ENCODE peak calls at places on chromosomes 12 and 14, in ten cellular contexts. One of them, this sample, is unnamed.
A peak's percentile ranks its signal among the peaks of the same experiment; 100 is the strongest.

GRCh38 chr14:31159682-31160296 is 47.8 kb downstream of the HECTD1 start:
- DNase-seq in transverse colon: peak; percentile 22
- DNase-seq in A549: peak; percentile 35
- DNase-seq in breast epithelium: no peak
- DNase-seq in GM12892: no peak
- DNase-seq in esophagus squamous epithelium: no peak
- DNase-seq in HCT116: peak; percentile 42
- DNase-seq in Peyer's patch: no peak
- DNase-seq in uterus: peak; percentile 25
- DNase-seq in K562: no peak
- DNase-seq in this sample: no peak

GRCh38 chr12:3213171-3213570 is 136.0 kb downstream of the TSPAN9 start:
- DNase-seq in transverse colon: no peak
- DNase-seq in A549: no peak
- DNase-seq in breast epithelium: no peak
- DNase-seq in GM12892: no peak
- DNase-seq in esophagus squamous epithelium: no peak
- DNase-seq in HCT116: no peak
- DNase-seq in Peyer's patch: no peak
- DNase-seq in uterus: no peak
- DNase-seq in K562: no peak
- DNase-seq in this sample: no peak

GRCh38 chr14:60796434-60796833 is 61.9 kb downstream of the MNAT1 start:
- DNase-seq in transverse colon: no peak
- DNase-seq in A549: no peak
- DNase-seq in breast epithelium: no peak
- DNase-seq in GM12892: no peak
- DNase-seq in esophagus squamous epithelium: no peak
- DNase-seq in HCT116: no peak
- DNase-seq in Peyer's patch: no peak
- DNase-seq in uterus: no peak
- DNase-seq in K562: no peak
- DNase-seq in this sample: no peak

GRCh38 chr12:72957454-72957853 is 685.3 kb downstream of the TRHDE start:
- DNase-seq in transverse colon: no peak
- DNase-seq in A549: no peak
- DNase-seq in breast epithelium: no peak
- DNase-seq in GM12892: no peak
- DNase-seq in esophagus squamous epithelium: no peak
- DNase-seq in HCT116: no peak
- DNase-seq in Peyer's patch: no peak
- DNase-seq in uterus: no peak
- DNase-seq in K562: no peak
- DNase-seq in this sample: no peak

GRCh38 chr12:68334136-68334535 is 2.0 kb upstream of the MDM1 start:
- DNase-seq in transverse colon: peak; percentile 36
- DNase-seq in A549: peak; percentile 60
- DNase-seq in breast epithelium: no peak
- DNase-seq in GM12892: no peak
- DNase-seq in esophagus squamous epithelium: no peak
- DNase-seq in HCT116: no peak
- DNase-seq in Peyer's patch: no peak
- DNase-seq in uterus: no peak
- DNase-seq in K562: no peak
- DNase-seq in this sample: no peak

GRCh38 chr14:73764881-73765280 is 50.7 kb upstream of the PNMA1 start:
- DNase-seq in transverse colon: peak; percentile 79
- DNase-seq in A549: no peak
- DNase-seq in breast epithelium: peak; percentile 72
- DNase-seq in GM12892: no peak
- DNase-seq in esophagus squamous epithelium: no peak
- DNase-seq in HCT116: no peak
- DNase-seq in Peyer's patch: peak; percentile 82
- DNase-seq in uterus: no peak
- DNase-seq in K562: no peak
- DNase-seq in this sample: no peak

GRCh38 chr12:105444809-105445102 is 114.3 kb downstream of the C12orf75 start:
- DNase-seq in transverse colon: no peak
- DNase-seq in A549: no peak
- DNase-seq in breast epithelium: no peak
- DNase-seq in GM12892: no peak
- DNase-seq in esophagus squamous epithelium: no peak
- DNase-seq in HCT116: no peak
- DNase-seq in Peyer's patch: no peak
- DNase-seq in uterus: no peak
- DNase-seq in K562: no peak
- DNase-seq in this sample: no peak

GRCh38 chr12:65832217-65832616 is 7.9 kb downstream of the HMGA2 start:
- DNase-seq in transverse colon: no peak
- DNase-seq in A549: no peak
- DNase-seq in breast epithelium: no peak
- DNase-seq in GM12892: no peak
- DNase-seq in esophagus squamous epithelium: no peak
- DNase-seq in HCT116: no peak
- DNase-seq in Peyer's patch: no peak
- DNase-seq in uterus: no peak
- DNase-seq in K562: no peak
- DNase-seq in this sample: no peak

GRCh38 chr12:21539797-21540196 is 13.7 kb downstream of the SPX start:
- DNase-seq in transverse colon: no peak
- DNase-seq in A549: no peak
- DNase-seq in breast epithelium: no peak
- DNase-seq in GM12892: no peak
- DNase-seq in esophagus squamous epithelium: no peak
- DNase-seq in HCT116: no peak
- DNase-seq in Peyer's patch: no peak
- DNase-seq in uterus: no peak
- DNase-seq in K562: no peak
- DNase-seq in this sample: no peak

GRCh38 chr12:51591020-51591901 is at the start of gene SCN8A:
- DNase-seq in transverse colon: peak; percentile 27
- DNase-seq in A549: peak; percentile 61
- DNase-seq in breast epithelium: no peak
- DNase-seq in GM12892: peak; percentile 34
- DNase-seq in esophagus squamous epithelium: no peak
- DNase-seq in HCT116: peak; percentile 16
- DNase-seq in Peyer's patch: peak; percentile 47
- DNase-seq in uterus: no peak
- DNase-seq in K562: peak; percentile 49
- DNase-seq in this sample: peak; percentile 52

GRCh38 chr14:48546996-48547395 is 871.6 kb upstream of the MDGA2 start:
- DNase-seq in transverse colon: no peak
- DNase-seq in A549: no peak
- DNase-seq in breast epithelium: no peak
- DNase-seq in GM12892: no peak
- DNase-seq in esophagus squamous epithelium: no peak
- DNase-seq in HCT116: no peak
- DNase-seq in Peyer's patch: no peak
- DNase-seq in uterus: no peak
- DNase-seq in K562: no peak
- DNase-seq in this sample: no peak

GRCh38 chr12:113339540-113339939 is 4.6 kb upstream of the SLC8B1 start:
- DNase-seq in transverse colon: no peak
- DNase-seq in A549: no peak
- DNase-seq in breast epithelium: no peak
- DNase-seq in GM12892: no peak
- DNase-seq in esophagus squamous epithelium: no peak
- DNase-seq in HCT116: no peak
- DNase-seq in Peyer's patch: no peak
- DNase-seq in uterus: no peak
- DNase-seq in K562: no peak
- DNase-seq in this sample: no peak

GRCh38 chr14:52253503-52253902 is 14.0 kb upstream of the PTGDR start:
- DNase-seq in transverse colon: no peak
- DNase-seq in A549: no peak
- DNase-seq in breast epithelium: no peak
- DNase-seq in GM12892: no peak
- DNase-seq in esophagus squamous epithelium: no peak
- DNase-seq in HCT116: no peak
- DNase-seq in Peyer's patch: no peak
- DNase-seq in uterus: no peak
- DNase-seq in K562: no peak
- DNase-seq in this sample: no peak

GRCh38 chr14:94376976-94377865 is 11.2 kb downstream of the SERPINA1 start:
- DNase-seq in transverse colon: no peak
- DNase-seq in A549: no peak
- DNase-seq in breast epithelium: no peak
- DNase-seq in GM12892: no peak
- DNase-seq in esophagus squamous epithelium: no peak
- DNase-seq in HCT116: no peak
- DNase-seq in Peyer's patch: no peak
- DNase-seq in uterus: no peak
- DNase-seq in K562: no peak
- DNase-seq in this sample: no peak

GRCh38 chr14:94380225-94381148 is 7.9 kb downstream of the SERPINA1 start:
- DNase-seq in transverse colon: no peak
- DNase-seq in A549: no peak
- DNase-seq in breast epithelium: no peak
- DNase-seq in GM12892: no peak
- DNase-seq in esophagus squamous epithelium: no peak
- DNase-seq in HCT116: no peak
- DNase-seq in Peyer's patch: no peak
- DNase-seq in uterus: no peak
- DNase-seq in K562: no peak
- DNase-seq in this sample: no peak

GRCh38 chr14:94379291-94380224 is 8.8 kb downstream of the SERPINA1 start:
- DNase-seq in transverse colon: no peak
- DNase-seq in A549: no peak
- DNase-seq in breast epithelium: no peak
- DNase-seq in GM12892: no peak
- DNase-seq in esophagus squamous epithelium: no peak
- DNase-seq in HCT116: no peak
- DNase-seq in Peyer's patch: no peak
- DNase-seq in uterus: no peak
- DNase-seq in K562: no peak
- DNase-seq in this sample: no peak

GRCh38 chr14:94377866-94378470 is 10.4 kb downstream of the SERPINA1 start:
- DNase-seq in transverse colon: no peak
- DNase-seq in A549: no peak
- DNase-seq in breast epithelium: no peak
- DNase-seq in GM12892: no peak
- DNase-seq in esophagus squamous epithelium: no peak
- DNase-seq in HCT116: no peak
- DNase-seq in Peyer's patch: no peak
- DNase-seq in uterus: no peak
- DNase-seq in K562: no peak
- DNase-seq in this sample: no peak

GRCh38 chr14:94378527-94379290 is 9.7 kb downstream of the SERPINA1 start:
- DNase-seq in transverse colon: no peak
- DNase-seq in A549: no peak
- DNase-seq in breast epithelium: no peak
- DNase-seq in GM12892: no peak
- DNase-seq in esophagus squamous epithelium: no peak
- DNase-seq in HCT116: no peak
- DNase-seq in Peyer's patch: no peak
- DNase-seq in uterus: no peak
- DNase-seq in K562: no peak
- DNase-seq in this sample: no peak
- TF ChIP-seq POLR2A in transverse colon: no peak
- TF ChIP-seq POLR2A in A549: no peak
- TF ChIP-seq POLR2A in breast epithelium: no peak
- TF ChIP-seq POLR2A in GM12892: no peak
- TF ChIP-seq POLR2A in esophagus squamous epithelium: no peak
- TF ChIP-seq POLR2A in HCT116: no peak
- TF ChIP-seq POLR2A in Peyer's patch: no peak
- TF ChIP-seq POLR2A in uterus: no peak
- TF ChIP-seq POLR2A in K562: no peak
- TF ChIP-seq POLR2A in this sample: no peak

DNA sequence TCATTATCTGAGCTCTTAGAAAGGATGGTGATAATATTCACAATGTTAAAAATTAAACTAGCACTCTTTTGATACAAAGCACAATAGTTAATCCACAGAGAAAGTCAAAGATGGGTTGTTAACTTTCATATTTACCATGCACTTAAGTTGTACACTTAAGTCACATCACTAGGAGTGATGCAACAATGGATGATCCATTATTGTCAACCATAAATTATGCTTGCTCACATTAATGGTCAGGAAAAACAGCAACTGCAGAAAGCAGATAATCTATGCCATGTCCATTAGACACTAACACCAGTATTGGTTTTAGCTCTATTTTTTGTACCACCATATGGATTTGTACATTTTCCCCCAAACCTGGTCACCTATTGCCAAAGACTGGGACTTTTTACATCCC is 195.5 kb downstream of the FOXA1 start:
- DNase-seq in transverse colon: no peak
- DNase-seq in A549: no peak
- DNase-seq in breast epithelium: no peak
- DNase-seq in GM12892: no peak
- DNase-seq in esophagus squamous epithelium: no peak
- DNase-seq in HCT116: no peak
- DNase-seq in Peyer's patch: no peak
- DNase-seq in uterus: no peak
- DNase-seq in K562: no peak
- DNase-seq in this sample: no peak
- TF ChIP-seq POLR2A in transverse colon: no peak
- TF ChIP-seq POLR2A in A549: no peak
- TF ChIP-seq POLR2A in breast epithelium: no peak
- TF ChIP-seq POLR2A in GM12892: no peak
- TF ChIP-seq POLR2A in esophagus squamous epithelium: no peak
- TF ChIP-seq POLR2A in HCT116: no peak
- TF ChIP-seq POLR2A in Peyer's patch: no peak
- TF ChIP-seq POLR2A in uterus: no peak
- TF ChIP-seq POLR2A in K562: no peak
- TF ChIP-seq POLR2A in this sample: no peak

DNA sequence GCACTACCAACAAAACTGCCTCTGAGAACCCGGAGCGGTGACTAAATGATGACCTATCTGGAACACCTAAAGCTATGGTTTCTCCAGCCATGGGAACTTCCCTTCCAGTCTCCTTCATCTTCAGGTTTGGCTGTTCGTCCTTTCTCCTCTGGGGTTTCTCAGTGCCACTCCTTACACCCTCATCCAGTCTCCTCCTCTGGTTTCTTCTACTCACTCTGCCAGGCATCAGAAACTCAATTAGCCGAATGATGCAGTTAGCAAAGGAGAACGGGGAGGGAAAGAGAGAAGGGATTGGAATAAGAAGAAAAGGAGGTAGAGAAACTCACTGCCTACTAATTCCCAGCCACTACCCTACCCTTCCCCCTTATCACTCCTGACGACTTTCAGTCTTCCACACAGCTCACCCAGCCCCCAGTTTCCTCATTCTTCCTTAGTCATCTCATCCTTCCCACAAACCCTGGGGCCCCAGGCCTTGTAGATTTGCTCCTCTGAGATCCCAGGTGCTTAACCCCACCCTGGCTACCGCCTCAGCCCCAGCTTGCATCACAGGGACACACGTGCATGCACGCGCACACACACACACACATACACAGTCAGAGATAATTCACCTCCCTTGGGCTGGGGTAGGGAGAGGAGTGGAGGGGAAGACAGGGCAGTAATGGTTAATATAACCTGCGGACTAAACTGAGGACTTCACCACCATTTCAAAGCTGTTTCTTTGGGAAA is 13.0 kb downstream of the FGD6 start:
- DNase-seq in transverse colon: peak; percentile 55
- DNase-seq in A549: peak; percentile 99
- DNase-seq in breast epithelium: peak; percentile 77
- DNase-seq in GM12892: no peak
- DNase-seq in esophagus squamous epithelium: no peak
- DNase-seq in HCT116: peak; percentile 96
- DNase-seq in Peyer's patch: peak; percentile 77
- DNase-seq in uterus: peak; percentile 20
- DNase-seq in K562: peak; percentile 94
- DNase-seq in this sample: peak; percentile 56
- TF ChIP-seq POLR2A in transverse colon: no peak
- TF ChIP-seq POLR2A in A549: no peak
- TF ChIP-seq POLR2A in breast epithelium: no peak
- TF ChIP-seq POLR2A in GM12892: no peak
- TF ChIP-seq POLR2A in esophagus squamous epithelium: no peak
- TF ChIP-seq POLR2A in HCT116: no peak
- TF ChIP-seq POLR2A in Peyer's patch: no peak
- TF ChIP-seq POLR2A in uterus: no peak
- TF ChIP-seq POLR2A in K562: peak; percentile 66
- TF ChIP-seq POLR2A in this sample: no peak

GRCh38 chr14:100683578-100683977 is 43.1 kb upstream of the DLK1 start:
- DNase-seq in transverse colon: no peak
- DNase-seq in A549: no peak
- DNase-seq in breast epithelium: no peak
- DNase-seq in GM12892: no peak
- DNase-seq in esophagus squamous epithelium: no peak
- DNase-seq in HCT116: no peak
- DNase-seq in Peyer's patch: no peak
- DNase-seq in uterus: no peak
- DNase-seq in K562: no peak
- DNase-seq in this sample: no peak
- TF ChIP-seq POLR2A in transverse colon: no peak
- TF ChIP-seq POLR2A in A549: no peak
- TF ChIP-seq POLR2A in breast epithelium: no peak
- TF ChIP-seq POLR2A in GM12892: no peak
- TF ChIP-seq POLR2A in esophagus squamous epithelium: no peak
- TF ChIP-seq POLR2A in HCT116: no peak
- TF ChIP-seq POLR2A in Peyer's patch: no peak
- TF ChIP-seq POLR2A in uterus: no peak
- TF ChIP-seq POLR2A in K562: no peak
- TF ChIP-seq POLR2A in this sample: no peak